ENCODE peak calls at places on chromosomes 3 and 15, in ten cellular contexts. Y is CD8-positive, alpha-beta T cell; D is left lung; E is H7; V is AG04450; Z is Peyer's patch; X is Panc1; U is tibial artery; W is CD4-positive, alpha-beta memory T cell; L is small intestine. G is an unnamed sample. For H3K27me3, the result is how much of the 10 kb centered on the place peaks cover.

GRCh38 chr3:106176734-106177133 is 307.9 kb upstream of the CBLB start:
- DNase-seq in Y (peak), D (no peak), E (no peak), V (no peak), Z (no peak), X (no peak), U (no peak), W (peak), L (peak), G (peak)

GRCh38 chr15:77070180-77070499 is 769 bp downstream of the TSPAN3 start:
- DNase-seq in Y (no peak), D (no peak), E (no peak), V (no peak), Z (no peak), X (no peak), U (no peak), W (no peak), L (no peak), G (no peak)

GRCh38 chr3:184466413-184466960 is 86.6 kb downstream of the CHRD start:
- DNase-seq in Y (no peak), D (no peak), E (no peak), V (no peak), Z (no peak), X (no peak), U (no peak), W (no peak), L (peak), G (no peak)

GRCh38 chr3:103126111-103126510 is 691.3 kb downstream of the ZPLD1 start:
- DNase-seq in Y (no peak), D (no peak), E (no peak), V (no peak), Z (no peak), X (no peak), U (no peak), W (no peak), L (peak), G (no peak)

GRCh38 chr3:31275038-31275562 is 257.6 kb upstream of the STT3B start:
- DNase-seq in Y (no peak), D (no peak), E (no peak), V (peak), Z (no peak), X (no peak), U (no peak), W (no peak), L (no peak), G (no peak)

GRCh38 chr3:146222204-146223046 is 28.5 kb downstream of the PLSCR4 start:
- DNase-seq in Y (no peak), D (no peak), E (peak), V (no peak), Z (no peak), X (no peak), U (no peak), W (no peak), L (peak), G (no peak)

GRCh38 chr15:101411085-101411484 is 78.4 kb downstream of the PCSK6 start:
- DNase-seq in Y (no peak), D (no peak), E (no peak), V (no peak), Z (no peak), X (no peak), U (no peak), W (no peak), L (no peak), G (no peak)

GRCh38 chr15:40379853-40380252 is 2.7 kb upstream of the KNSTRN start:
- DNase-seq in Y (no peak), D (no peak), E (no peak), V (peak), Z (no peak), X (peak), U (peak), W (no peak), L (no peak), G (no peak)

GRCh38 chr15:66598095-66598815 is 32.5 kb upstream of the LCTL start:
- DNase-seq in Y (no peak), D (no peak), E (no peak), V (no peak), Z (no peak), X (no peak), U (no peak), W (no peak), L (no peak), G (no peak)

GRCh38 chr15:70528270-70528706 is 235.1 kb downstream of the UACA start:
- DNase-seq in Y (peak), D (no peak), E (no peak), V (no peak), Z (peak), X (no peak), U (no peak), W (peak), L (peak), G (peak)

GRCh38 chr15:71716990-71717389 is 93.4 kb upstream of the NR2E3 start:
- DNase-seq in Y (no peak), D (no peak), E (no peak), V (no peak), Z (no peak), X (no peak), U (no peak), W (no peak), L (no peak), G (no peak)

GRCh38 chr3:197021231-197021630 is 8.4 kb downstream of the MELTF start:
- DNase-seq in Y (no peak), D (no peak), E (peak), V (no peak), Z (no peak), X (no peak), U (no peak), W (no peak), L (no peak), G (no peak)

GRCh38 chr3:128470134-128470915 is 3.6 kb upstream of the DNAJB8 start:
- DNase-seq in Y (no peak), D (peak), E (no peak), V (no peak), Z (no peak), X (no peak), U (no peak), W (no peak), L (no peak), G (no peak)

GRCh38 chr3:128466840-128467541 is at the start of gene DNAJB8:
- DNase-seq in Y (peak), D (peak), E (no peak), V (no peak), Z (no peak), X (no peak), U (no peak), W (no peak), L (no peak), G (no peak)

GRCh38 chr3:128468285-128468790 is 1.6 kb upstream of the DNAJB8 start:
- DNase-seq in Y (no peak), D (peak), E (peak), V (no peak), Z (no peak), X (no peak), U (no peak), W (no peak), L (no peak), G (no peak)

GRCh38 chr3:128469584-128469983 is 2.9 kb upstream of the DNAJB8 start:
- DNase-seq in Y (no peak), D (no peak), E (no peak), V (no peak), Z (no peak), X (no peak), U (no peak), W (no peak), L (no peak), G (no peak)

DNA sequence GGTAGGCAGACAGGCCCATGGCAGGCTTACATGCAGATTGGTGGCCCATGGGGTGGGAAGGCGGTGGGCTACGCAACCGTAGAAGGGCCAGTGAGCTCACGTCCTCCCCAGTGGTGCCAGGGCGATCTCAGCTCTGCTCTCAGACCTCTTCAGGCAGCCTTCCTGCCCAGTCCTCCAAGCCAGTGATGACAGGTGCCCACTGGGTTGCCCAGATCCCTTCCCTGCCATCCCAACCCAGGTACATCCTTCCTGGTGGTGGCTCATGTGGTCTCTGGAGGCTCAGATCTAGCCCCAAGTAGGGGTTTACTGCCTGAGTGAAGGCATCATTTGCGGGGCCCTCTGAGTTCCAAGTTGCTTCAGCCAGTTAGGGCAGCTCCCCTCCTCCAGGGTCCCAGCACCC is 2.4 kb upstream of the DNAJB8 start:
- DNase-seq in Y (no peak), D (peak), E (no peak), V (no peak), Z (no peak), X (no peak), U (no peak), W (no peak), L (no peak), G (no peak)
- H3K27me3 ChIP-seq in Y (under half), D (under half), E (half or more), V (half or more), Z (under half), X (under half), U (half or more), W (under half), L (under half), G (under half)

GRCh38 chr15:52783191-52783829 is 6.8 kb downstream of the ONECUT1 start:
- DNase-seq in Y (no peak), D (no peak), E (peak), V (no peak), Z (no peak), X (no peak), U (no peak), W (no peak), L (no peak), G (no peak)
- H3K27me3 ChIP-seq in Y (under half), D (half or more), E (half or more), V (half or more), Z (half or more), X (half or more), U (half or more), W (half or more), L (under half), G (under half)

DNA sequence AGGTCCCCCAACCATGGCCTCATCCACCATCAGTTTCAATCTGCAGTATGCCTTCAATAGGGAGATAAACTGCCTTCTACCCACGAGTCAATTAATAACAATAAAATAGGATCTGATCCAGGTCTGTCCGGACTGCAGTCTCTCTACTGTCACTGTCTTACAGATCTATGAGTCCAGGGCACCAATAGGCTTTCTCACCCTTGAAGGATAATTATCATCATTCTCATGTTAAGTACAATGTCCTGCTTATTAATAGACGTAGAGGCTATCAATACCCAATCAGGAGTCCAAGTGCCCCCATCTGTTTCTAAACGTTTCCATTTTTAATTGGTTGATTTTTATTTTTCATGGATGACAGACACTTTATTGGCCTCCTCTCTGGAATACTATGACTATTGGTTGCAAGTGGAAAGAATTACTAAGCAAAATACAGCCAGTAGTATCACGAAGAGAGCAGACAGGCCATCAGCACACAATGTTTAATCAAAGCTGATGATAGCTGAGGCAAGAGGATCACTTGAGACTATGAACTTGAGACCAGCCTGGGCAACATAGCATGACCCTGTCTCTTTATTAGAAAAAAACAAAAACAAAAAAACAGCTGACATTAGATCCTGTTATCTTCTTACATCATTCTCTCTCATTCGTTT is 480.7 kb downstream of the MAGI1 start:
- DNase-seq in Y (no peak), D (no peak), E (no peak), V (no peak), Z (no peak), X (no peak), U (no peak), W (no peak), L (no peak), G (no peak)
- H3K27me3 ChIP-seq in Y (under half), D (under half), E (under half), V (under half), Z (under half), X (under half), U (under half), W (under half), L (under half), G (under half)

DNA sequence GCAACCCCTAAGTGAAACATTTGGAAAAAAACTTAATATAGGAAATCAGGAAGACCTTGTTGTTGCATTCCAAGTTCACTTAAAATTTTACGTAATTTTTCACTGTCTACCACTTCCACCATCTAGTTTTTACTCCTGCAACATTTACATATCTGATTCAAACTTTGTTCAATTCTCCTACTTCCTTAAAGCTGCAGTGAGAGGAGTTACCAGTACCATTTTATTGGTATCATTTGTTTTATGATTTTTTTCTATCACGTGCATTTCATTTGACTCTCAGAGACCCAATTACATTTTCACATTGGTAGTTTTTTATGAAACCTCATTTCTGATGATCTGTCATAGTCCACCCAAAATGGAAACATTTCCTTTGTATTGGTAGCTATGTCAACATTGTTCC is 284.9 kb upstream of the MDFIC2 start:
- DNase-seq in Y (no peak), D (no peak), E (no peak), V (no peak), Z (no peak), X (no peak), U (no peak), W (no peak), L (no peak), G (no peak)
- H3K27me3 ChIP-seq in Y (under half), D (under half), E (under half), V (under half), Z (under half), X (under half), U (under half), W (under half), L (under half), G (under half)

GRCh38 chr3:117817103-117817502 is 1107.5 kb downstream of the TUSC7 start:
- DNase-seq in Y (no peak), D (no peak), E (no peak), V (no peak), Z (no peak), X (no peak), U (no peak), W (no peak), L (no peak), G (no peak)

GRCh38 chr3:117814975-117815374 is 1105.4 kb downstream of the TUSC7 start:
- DNase-seq in Y (no peak), D (no peak), E (no peak), V (no peak), Z (no peak), X (no peak), U (no peak), W (no peak), L (no peak), G (no peak)

GRCh38 chr3:117820900-117821299 is 1111.3 kb downstream of the TUSC7 start:
- DNase-seq in Y (no peak), D (no peak), E (no peak), V (peak), Z (no peak), X (no peak), U (no peak), W (no peak), L (no peak), G (no peak)

GRCh38 chr3:117818592-117818991 is 1109.0 kb downstream of the TUSC7 start:
- DNase-seq in Y (no peak), D (no peak), E (no peak), V (no peak), Z (no peak), X (no peak), U (no peak), W (no peak), L (no peak), G (no peak)
- H3K27me3 ChIP-seq in Y (under half), D (under half), E (under half), V (under half), Z (under half), X (under half), U (under half), W (under half), L (under half), G (under half)

GRCh38 chr3:149634573-149634972 is 23.3 kb downstream of the WWTR1 start:
- DNase-seq in Y (no peak), D (no peak), E (no peak), V (no peak), Z (no peak), X (no peak), U (no peak), W (no peak), L (no peak), G (no peak)

GRCh38 chr3:149634072-149634471 is 23.8 kb downstream of the WWTR1 start:
- DNase-seq in Y (no peak), D (no peak), E (no peak), V (no peak), Z (no peak), X (no peak), U (no peak), W (no peak), L (no peak), G (no peak)

GRCh38 chr3:149628957-149629670 is 28.7 kb downstream of the WWTR1 start:
- DNase-seq in Y (no peak), D (no peak), E (no peak), V (no peak), Z (no peak), X (no peak), U (no peak), W (no peak), L (no peak), G (no peak)

GRCh38 chr3:149630806-149631205 is 27.0 kb downstream of the WWTR1 start:
- DNase-seq in Y (no peak), D (no peak), E (no peak), V (no peak), Z (no peak), X (no peak), U (no peak), W (no peak), L (no peak), G (no peak)

GRCh38 chr3:149632225-149632624 is 25.6 kb downstream of the WWTR1 start:
- DNase-seq in Y (no peak), D (no peak), E (no peak), V (no peak), Z (no peak), X (no peak), U (no peak), W (no peak), L (no peak), G (no peak)
- H3K27me3 ChIP-seq in Y (under half), D (under half), E (under half), V (under half), Z (under half), X (under half), U (under half), W (under half), L (under half), G (under half)

DNA sequence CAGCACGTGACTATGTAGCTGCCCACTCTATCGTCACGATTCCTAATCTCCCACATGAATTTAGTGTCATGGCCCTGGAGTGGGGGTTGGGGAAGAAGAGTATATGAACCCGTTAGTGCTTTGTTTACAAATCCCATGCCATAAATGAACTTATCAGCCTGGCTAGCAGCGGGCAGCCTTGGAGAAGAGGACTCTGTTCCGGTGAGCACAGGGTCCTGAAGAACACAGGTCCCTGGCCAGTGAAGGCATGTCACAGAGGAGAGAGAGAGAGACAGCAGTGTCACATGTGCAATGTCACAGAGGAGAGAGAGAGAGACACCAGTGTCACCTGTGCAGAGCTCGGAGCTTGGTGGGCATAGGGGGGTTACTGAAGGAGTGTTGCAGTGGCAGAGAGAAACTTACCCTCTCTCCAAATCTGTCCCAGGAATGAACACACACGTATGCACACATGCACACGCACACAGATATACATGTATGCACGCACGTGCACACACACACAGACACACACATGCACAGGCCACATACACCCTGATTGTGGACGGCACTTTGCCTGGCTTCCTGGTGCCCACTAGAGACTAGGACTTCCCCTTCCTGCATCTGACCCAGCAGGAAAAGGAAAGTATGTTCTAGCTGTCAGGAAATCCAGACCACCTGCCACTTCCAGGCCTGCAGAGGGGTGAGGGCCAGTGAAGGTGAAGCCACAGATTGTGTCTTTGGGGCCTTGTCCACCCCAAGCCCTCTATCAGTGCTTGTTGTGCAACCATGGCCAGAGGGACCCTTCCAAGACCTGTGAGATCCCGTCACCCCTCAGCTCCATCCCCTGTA is 26.3 kb downstream of the ITGA11 start:
- DNase-seq in Y (no peak), D (no peak), E (no peak), V (no peak), Z (no peak), X (no peak), U (peak), W (no peak), L (no peak), G (no peak)
- H3K27me3 ChIP-seq in Y (under half), D (under half), E (under half), V (under half), Z (under half), X (under half), U (under half), W (under half), L (under half), G (under half)

DNA sequence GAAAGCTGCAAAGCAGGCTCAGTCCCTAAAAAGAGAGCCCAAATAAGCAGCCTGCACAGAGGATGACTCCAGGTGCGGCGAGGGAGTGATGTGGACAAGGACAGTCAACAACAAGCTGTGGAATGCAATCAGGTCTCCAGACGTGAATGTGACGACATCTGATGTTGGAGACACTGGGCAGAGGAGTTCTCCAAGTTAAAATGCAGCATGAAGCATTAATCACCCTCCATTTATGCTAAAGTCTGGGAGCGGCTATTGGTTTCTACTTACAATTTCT is 316.7 kb downstream of the FGF12 start:
- DNase-seq in Y (no peak), D (no peak), E (no peak), V (no peak), Z (no peak), X (no peak), U (no peak), W (no peak), L (no peak), G (no peak)
- H3K27me3 ChIP-seq in Y (under half), D (under half), E (half or more), V (under half), Z (under half), X (under half), U (under half), W (under half), L (under half), G (under half)